ENCODE peak calls at places on chromosome 13, in nine cellular contexts. One of them, this sample, is unnamed.

GRCh38 chr13:32047088-32047487 is 15.5 kb downstream of the FRY start:
- DNase-seq in stimulated activated CD4-positive, alpha-beta T cell treated with anti-CD3 and anti-CD28 coated beads, TNF-alpha, amount 100 ng/mL, for 48 hours: no peak
- DNase-seq in fibroblast of the aortic adventitia: no peak
- DNase-seq in stimulated activated CD8-positive, alpha-beta memory T cell treated with anti-CD3 and anti-CD28 coated beads, Interleukin-4, amount 100 ng/mL, for 1 hour: no peak
- DNase-seq in activated CD4-positive, alpha-beta T cell treated with anti-CD3 and anti-CD28 coated beads, Interleukin-2, amount 50 U/mL, for 24 hours: no peak
- DNase-seq in mesothelial cell of epicardium: no peak
- DNase-seq in EH: no peak
- DNase-seq in T-helper 1 cell: no peak
- DNase-seq in thoracic aorta: no peak
- DNase-seq in this sample: no peak

GRCh38 chr13:75437582-75438318 is 44.2 kb downstream of the TBC1D4 start:
- DNase-seq in fibroblast of the aortic adventitia: peak; percentile 38
- DNase-seq in mesothelial cell of epicardium: no peak
- DNase-seq in T-helper 1 cell: no peak
- DNase-seq in stimulated activated CD4-positive, alpha-beta T cell treated with anti-CD3 and anti-CD28 coated beads, TNF-alpha, amount 100 ng/mL, for 48 hours: no peak
- DNase-seq in EH: peak; percentile 60
- DNase-seq in stimulated activated CD8-positive, alpha-beta memory T cell treated with anti-CD3 and anti-CD28 coated beads, Interleukin-4, amount 100 ng/mL, for 1 hour: no peak
- DNase-seq in thoracic aorta: no peak
- DNase-seq in activated CD4-positive, alpha-beta T cell treated with anti-CD3 and anti-CD28 coated beads, Interleukin-2, amount 50 U/mL, for 24 hours: no peak
- DNase-seq in this sample: no peak

GRCh38 chr13:69660155-69660554 is 447.5 kb upstream of the ATXN8OS start:
- DNase-seq in thoracic aorta: no peak
- DNase-seq in stimulated activated CD8-positive, alpha-beta memory T cell treated with anti-CD3 and anti-CD28 coated beads, Interleukin-4, amount 100 ng/mL, for 1 hour: no peak
- DNase-seq in T-helper 1 cell: no peak
- DNase-seq in fibroblast of the aortic adventitia: no peak
- DNase-seq in EH: no peak
- DNase-seq in stimulated activated CD4-positive, alpha-beta T cell treated with anti-CD3 and anti-CD28 coated beads, TNF-alpha, amount 100 ng/mL, for 48 hours: no peak
- DNase-seq in mesothelial cell of epicardium: no peak
- DNase-seq in activated CD4-positive, alpha-beta T cell treated with anti-CD3 and anti-CD28 coated beads, Interleukin-2, amount 50 U/mL, for 24 hours: no peak
- DNase-seq in this sample: no peak

GRCh38 chr13:76222511-76222910 is 586.4 kb downstream of the LMO7 start:
- DNase-seq in mesothelial cell of epicardium: no peak
- DNase-seq in thoracic aorta: no peak
- DNase-seq in T-helper 1 cell: no peak
- DNase-seq in activated CD4-positive, alpha-beta T cell treated with anti-CD3 and anti-CD28 coated beads, Interleukin-2, amount 50 U/mL, for 24 hours: no peak
- DNase-seq in stimulated activated CD4-positive, alpha-beta T cell treated with anti-CD3 and anti-CD28 coated beads, TNF-alpha, amount 100 ng/mL, for 48 hours: no peak
- DNase-seq in stimulated activated CD8-positive, alpha-beta memory T cell treated with anti-CD3 and anti-CD28 coated beads, Interleukin-4, amount 100 ng/mL, for 1 hour: no peak
- DNase-seq in EH: no peak
- DNase-seq in fibroblast of the aortic adventitia: no peak
- DNase-seq in this sample: no peak

GRCh38 chr13:43316997-43317396 is 293.6 kb downstream of the DNAJC15 start:
- DNase-seq in T-helper 1 cell: no peak
- DNase-seq in activated CD4-positive, alpha-beta T cell treated with anti-CD3 and anti-CD28 coated beads, Interleukin-2, amount 50 U/mL, for 24 hours: no peak
- DNase-seq in fibroblast of the aortic adventitia: peak; percentile 71
- DNase-seq in mesothelial cell of epicardium: no peak
- DNase-seq in EH: peak; percentile 74
- DNase-seq in thoracic aorta: no peak
- DNase-seq in stimulated activated CD8-positive, alpha-beta memory T cell treated with anti-CD3 and anti-CD28 coated beads, Interleukin-4, amount 100 ng/mL, for 1 hour: no peak
- DNase-seq in stimulated activated CD4-positive, alpha-beta T cell treated with anti-CD3 and anti-CD28 coated beads, TNF-alpha, amount 100 ng/mL, for 48 hours: no peak
- DNase-seq in this sample: no peak

GRCh38 chr13:82878536-82878935 is 1003.7 kb downstream of the SLITRK1 start:
- DNase-seq in fibroblast of the aortic adventitia: no peak
- DNase-seq in thoracic aorta: no peak
- DNase-seq in stimulated activated CD8-positive, alpha-beta memory T cell treated with anti-CD3 and anti-CD28 coated beads, Interleukin-4, amount 100 ng/mL, for 1 hour: no peak
- DNase-seq in activated CD4-positive, alpha-beta T cell treated with anti-CD3 and anti-CD28 coated beads, Interleukin-2, amount 50 U/mL, for 24 hours: no peak
- DNase-seq in stimulated activated CD4-positive, alpha-beta T cell treated with anti-CD3 and anti-CD28 coated beads, TNF-alpha, amount 100 ng/mL, for 48 hours: no peak
- DNase-seq in mesothelial cell of epicardium: no peak
- DNase-seq in EH: peak; percentile 69
- DNase-seq in T-helper 1 cell: no peak
- DNase-seq in this sample: peak; percentile 2

GRCh38 chr13:37495046-37495445 is 103.5 kb downstream of the POSTN start:
- DNase-seq in stimulated activated CD8-positive, alpha-beta memory T cell treated with anti-CD3 and anti-CD28 coated beads, Interleukin-4, amount 100 ng/mL, for 1 hour: no peak
- DNase-seq in EH: peak; percentile 73
- DNase-seq in fibroblast of the aortic adventitia: peak; percentile 52
- DNase-seq in mesothelial cell of epicardium: no peak
- DNase-seq in stimulated activated CD4-positive, alpha-beta T cell treated with anti-CD3 and anti-CD28 coated beads, TNF-alpha, amount 100 ng/mL, for 48 hours: no peak
- DNase-seq in thoracic aorta: no peak
- DNase-seq in T-helper 1 cell: no peak
- DNase-seq in activated CD4-positive, alpha-beta T cell treated with anti-CD3 and anti-CD28 coated beads, Interleukin-2, amount 50 U/mL, for 24 hours: no peak
- DNase-seq in this sample: no peak

GRCh38 chr13:45229172-45229571 is 28.3 kb upstream of the KCTD4 start:
- DNase-seq in stimulated activated CD8-positive, alpha-beta memory T cell treated with anti-CD3 and anti-CD28 coated beads, Interleukin-4, amount 100 ng/mL, for 1 hour: no peak
- DNase-seq in EH: no peak
- DNase-seq in thoracic aorta: no peak
- DNase-seq in fibroblast of the aortic adventitia: no peak
- DNase-seq in mesothelial cell of epicardium: no peak
- DNase-seq in T-helper 1 cell: no peak
- DNase-seq in activated CD4-positive, alpha-beta T cell treated with anti-CD3 and anti-CD28 coated beads, Interleukin-2, amount 50 U/mL, for 24 hours: no peak
- DNase-seq in stimulated activated CD4-positive, alpha-beta T cell treated with anti-CD3 and anti-CD28 coated beads, TNF-alpha, amount 100 ng/mL, for 48 hours: no peak
- DNase-seq in this sample: no peak

GRCh38 chr13:25987987-25988386 is 63.8 kb downstream of the SHISA2 start:
- DNase-seq in stimulated activated CD4-positive, alpha-beta T cell treated with anti-CD3 and anti-CD28 coated beads, TNF-alpha, amount 100 ng/mL, for 48 hours: no peak
- DNase-seq in stimulated activated CD8-positive, alpha-beta memory T cell treated with anti-CD3 and anti-CD28 coated beads, Interleukin-4, amount 100 ng/mL, for 1 hour: no peak
- DNase-seq in thoracic aorta: no peak
- DNase-seq in activated CD4-positive, alpha-beta T cell treated with anti-CD3 and anti-CD28 coated beads, Interleukin-2, amount 50 U/mL, for 24 hours: no peak
- DNase-seq in fibroblast of the aortic adventitia: no peak
- DNase-seq in EH: no peak
- DNase-seq in T-helper 1 cell: no peak
- DNase-seq in mesothelial cell of epicardium: no peak
- DNase-seq in this sample: no peak

GRCh38 chr13:29472317-29472961 is 123.0 kb downstream of the SLC7A1 start:
- DNase-seq in EH: peak; percentile 66
- DNase-seq in mesothelial cell of epicardium: no peak
- DNase-seq in T-helper 1 cell: no peak
- DNase-seq in stimulated activated CD8-positive, alpha-beta memory T cell treated with anti-CD3 and anti-CD28 coated beads, Interleukin-4, amount 100 ng/mL, for 1 hour: peak; percentile 8
- DNase-seq in fibroblast of the aortic adventitia: peak; percentile 70
- DNase-seq in stimulated activated CD4-positive, alpha-beta T cell treated with anti-CD3 and anti-CD28 coated beads, TNF-alpha, amount 100 ng/mL, for 48 hours: peak; percentile 53
- DNase-seq in thoracic aorta: no peak
- DNase-seq in activated CD4-positive, alpha-beta T cell treated with anti-CD3 and anti-CD28 coated beads, Interleukin-2, amount 50 U/mL, for 24 hours: no peak
- DNase-seq in this sample: no peak

GRCh38 chr13:64052526-64052925 is 2636.9 kb upstream of the PCDH20 start:
- DNase-seq in stimulated activated CD4-positive, alpha-beta T cell treated with anti-CD3 and anti-CD28 coated beads, TNF-alpha, amount 100 ng/mL, for 48 hours: no peak
- DNase-seq in thoracic aorta: no peak
- DNase-seq in T-helper 1 cell: no peak
- DNase-seq in fibroblast of the aortic adventitia: no peak
- DNase-seq in stimulated activated CD8-positive, alpha-beta memory T cell treated with anti-CD3 and anti-CD28 coated beads, Interleukin-4, amount 100 ng/mL, for 1 hour: no peak
- DNase-seq in EH: no peak
- DNase-seq in activated CD4-positive, alpha-beta T cell treated with anti-CD3 and anti-CD28 coated beads, Interleukin-2, amount 50 U/mL, for 24 hours: no peak
- DNase-seq in mesothelial cell of epicardium: no peak
- DNase-seq in this sample: no peak

GRCh38 chr13:51840917-51841316 is 4.1 kb downstream of the TMEM272 start:
- DNase-seq in activated CD4-positive, alpha-beta T cell treated with anti-CD3 and anti-CD28 coated beads, Interleukin-2, amount 50 U/mL, for 24 hours: no peak
- DNase-seq in stimulated activated CD4-positive, alpha-beta T cell treated with anti-CD3 and anti-CD28 coated beads, TNF-alpha, amount 100 ng/mL, for 48 hours: no peak
- DNase-seq in thoracic aorta: no peak
- DNase-seq in fibroblast of the aortic adventitia: no peak
- DNase-seq in stimulated activated CD8-positive, alpha-beta memory T cell treated with anti-CD3 and anti-CD28 coated beads, Interleukin-4, amount 100 ng/mL, for 1 hour: no peak
- DNase-seq in T-helper 1 cell: no peak
- DNase-seq in EH: no peak
- DNase-seq in mesothelial cell of epicardium: no peak
- DNase-seq in this sample: no peak

GRCh38 chr13:97583884-97584497 is 150.0 kb downstream of the RAP2A start:
- DNase-seq in stimulated activated CD4-positive, alpha-beta T cell treated with anti-CD3 and anti-CD28 coated beads, TNF-alpha, amount 100 ng/mL, for 48 hours: no peak
- DNase-seq in T-helper 1 cell: no peak
- DNase-seq in stimulated activated CD8-positive, alpha-beta memory T cell treated with anti-CD3 and anti-CD28 coated beads, Interleukin-4, amount 100 ng/mL, for 1 hour: no peak
- DNase-seq in thoracic aorta: no peak
- DNase-seq in mesothelial cell of epicardium: no peak
- DNase-seq in fibroblast of the aortic adventitia: no peak
- DNase-seq in EH: no peak
- DNase-seq in activated CD4-positive, alpha-beta T cell treated with anti-CD3 and anti-CD28 coated beads, Interleukin-2, amount 50 U/mL, for 24 hours: no peak
- DNase-seq in this sample: no peak

GRCh38 chr13:77139311-77139710 is 112.4 kb upstream of the FBXL3 start:
- DNase-seq in activated CD4-positive, alpha-beta T cell treated with anti-CD3 and anti-CD28 coated beads, Interleukin-2, amount 50 U/mL, for 24 hours: no peak
- DNase-seq in fibroblast of the aortic adventitia: no peak
- DNase-seq in T-helper 1 cell: no peak
- DNase-seq in EH: no peak
- DNase-seq in stimulated activated CD4-positive, alpha-beta T cell treated with anti-CD3 and anti-CD28 coated beads, TNF-alpha, amount 100 ng/mL, for 48 hours: no peak
- DNase-seq in thoracic aorta: no peak
- DNase-seq in stimulated activated CD8-positive, alpha-beta memory T cell treated with anti-CD3 and anti-CD28 coated beads, Interleukin-4, amount 100 ng/mL, for 1 hour: no peak
- DNase-seq in mesothelial cell of epicardium: no peak
- DNase-seq in this sample: no peak

This sample was measured in HS-5.